ENCODE peak calls at places on chromosomes 4 and X, in five cellular contexts. One of them, this sample, is unnamed.

GRCh38 chrX:22135994-22136684 is 104.0 kb downstream of the PHEX start:
- DNase-seq in M059J: peak
- DNase-seq in lower leg skin: no peak
- DNase-seq in suprapubic skin: no peak
- DNase-seq in chondrocyte: no peak
- DNase-seq in this sample: no peak

GRCh38 chrX:46819136-46819535 is 17.7 kb upstream of the RP2 start:
- DNase-seq in M059J: peak
- DNase-seq in lower leg skin: no peak
- DNase-seq in suprapubic skin: no peak
- DNase-seq in chondrocyte: no peak
- DNase-seq in this sample: no peak

GRCh38 chrX:149365061-149365460 is 140.0 kb downstream of the IDS start:
- DNase-seq in M059J: peak
- DNase-seq in lower leg skin: no peak
- DNase-seq in suprapubic skin: no peak
- DNase-seq in chondrocyte: no peak
- DNase-seq in this sample: no peak

GRCh38 chr4:67674098-67674497 is 26.9 kb downstream of the UBA6 start:
- DNase-seq in M059J: no peak
- DNase-seq in lower leg skin: no peak
- DNase-seq in suprapubic skin: no peak
- DNase-seq in chondrocyte: no peak
- DNase-seq in this sample: no peak

GRCh38 chr4:54657194-54657555 is 582 bp upstream of the KIT start:
- DNase-seq in M059J: no peak
- DNase-seq in lower leg skin: no peak
- DNase-seq in suprapubic skin: no peak
- DNase-seq in chondrocyte: no peak
- DNase-seq in this sample: no peak

GRCh38 chr4:20370284-20370683 is 118.6 kb downstream of the SLIT2 start:
- DNase-seq in M059J: no peak
- DNase-seq in lower leg skin: no peak
- DNase-seq in suprapubic skin: no peak
- DNase-seq in chondrocyte: no peak
- DNase-seq in this sample: no peak

GRCh38 chr4:52869196-52869595 is 7.1 kb downstream of the RASL11B start:
- DNase-seq in M059J: no peak
- DNase-seq in lower leg skin: peak
- DNase-seq in suprapubic skin: peak
- DNase-seq in chondrocyte: no peak
- DNase-seq in this sample: peak

GRCh38 chr4:57102050-57102564 is 8.1 kb downstream of the IGFBP7 start:
- DNase-seq in M059J: peak
- DNase-seq in lower leg skin: no peak
- DNase-seq in suprapubic skin: no peak
- DNase-seq in chondrocyte: no peak
- DNase-seq in this sample: peak

GRCh38 chr4:84920591-84920990 is 45.9 kb downstream of the WDFY3 start:
- DNase-seq in M059J: peak
- DNase-seq in lower leg skin: no peak
- DNase-seq in suprapubic skin: no peak
- DNase-seq in chondrocyte: no peak
- DNase-seq in this sample: no peak

GRCh38 chr4:183600189-183600685 is 58.7 kb downstream of the RWDD4 start:
- DNase-seq in M059J: peak
- DNase-seq in lower leg skin: no peak
- DNase-seq in suprapubic skin: no peak
- DNase-seq in chondrocyte: no peak
- DNase-seq in this sample: peak

GRCh38 chr4:141643557-141643956 is 7.2 kb downstream of the IL15 start:
- DNase-seq in M059J: peak
- DNase-seq in lower leg skin: no peak
- DNase-seq in suprapubic skin: no peak
- DNase-seq in chondrocyte: no peak
- DNase-seq in this sample: no peak

GRCh38 chr4:55175779-55176231 is 50.4 kb upstream of the KDR start:
- DNase-seq in M059J: peak
- DNase-seq in lower leg skin: no peak
- DNase-seq in suprapubic skin: no peak
- DNase-seq in chondrocyte: no peak
- DNase-seq in this sample: no peak